ENCODE peak calls at places on chromosomes 2 and 18, in five cellular contexts. N is fibroblast of lung, S is astrocyte of the spinal cord, H is mesothelial cell of epicardium, A is K562. T is an unnamed sample.

GRCh38 chr2:233995985-233996384 is 54.5 kb upstream of the SPP2 start:
- DNase-seq in N (peak), A (no peak), H (no peak), S (no peak), T (no peak)

GRCh38 chr2:144516417-144516980 is 3.4 kb downstream of the ZEB2 start:
- DNase-seq in A (no peak), N (peak), H (no peak), S (peak), T (peak)

GRCh38 chr2:99256677-99257076 is 1.2 kb upstream of the LYG2 start:
- DNase-seq in H (no peak), N (peak), S (peak), A (no peak), T (no peak)

GRCh38 chr18:45920367-45920766 is 46.8 kb downstream of the EPG5 start:
- DNase-seq in N (peak), S (peak), H (no peak), A (no peak), T (no peak)

GRCh38 chr2:157899125-157899839 is 23.2 kb upstream of the ACVR1 start:
- DNase-seq in H (no peak), N (no peak), S (no peak), A (peak), T (no peak)

GRCh38 chr2:133485868-133486267 is 82.4 kb downstream of the NCKAP5 start:
- DNase-seq in N (no peak), H (no peak), S (no peak), A (no peak), T (no peak)

GRCh38 chr18:61893304-61893970 is 630 bp upstream of the RNF152 start:
- DNase-seq in N (peak), S (peak), H (peak), A (peak), T (peak)

GRCh38 chr18:13266208-13267100 is 47.9 kb downstream of the LDLRAD4 start:
- DNase-seq in S (no peak), N (no peak), A (no peak), H (no peak), T (no peak)

GRCh38 chr2:40352321-40353099 is 99.4 kb downstream of the SLC8A1 start:
- DNase-seq in H (no peak), S (no peak), N (peak), A (no peak), T (no peak)

GRCh38 chr2:102100371-102101096 is 42.0 kb upstream of the IL1R1 start:
- DNase-seq in A (no peak), S (peak), H (no peak), N (peak), T (no peak)

GRCh38 chr2:107669335-107669734 is 157.4 kb upstream of the RGPD4 start:
- DNase-seq in N (peak), H (no peak), S (peak), A (no peak), T (no peak)

GRCh38 chr2:196479350-196479749 is 160.2 kb upstream of the CCDC150 start:
- DNase-seq in H (no peak), A (no peak), S (peak), N (peak), T (no peak)

GRCh38 chr2:106193491-106193976 is 567 bp downstream of the UXS1 start:
- DNase-seq in H (peak), A (peak), S (peak), N (no peak), T (no peak)

GRCh38 chr2:221429741-221430491 is 142.2 kb downstream of the EPHA4 start:
- DNase-seq in A (no peak), N (peak), S (peak), H (no peak), T (no peak)

GRCh38 chr2:184067502-184067901 is 530.8 kb upstream of the ZNF804A start:
- DNase-seq in H (no peak), S (no peak), A (no peak), N (no peak), T (no peak)
- TF ChIP-seq CTCF in H (no peak), S (no peak), A (no peak), N (no peak), T (no peak)

GRCh38 chr2:282693-283263 is 5.1 kb downstream of the ALKAL2 start:
- DNase-seq in A (no peak), H (no peak), S (no peak), N (no peak), T (no peak)

GRCh38 chr2:281381-281780 is 6.5 kb downstream of the ALKAL2 start:
- DNase-seq in S (no peak), N (no peak), H (no peak), A (no peak), T (no peak)

GRCh38 chr2:279366-279765 is 8.5 kb downstream of the ALKAL2 start:
- DNase-seq in H (no peak), N (no peak), S (no peak), A (no peak), T (no peak)

GRCh38 chr2:279956-280654 is 7.8 kb downstream of the ALKAL2 start:
- DNase-seq in S (no peak), A (no peak), N (no peak), H (no peak), T (no peak)

DNA sequence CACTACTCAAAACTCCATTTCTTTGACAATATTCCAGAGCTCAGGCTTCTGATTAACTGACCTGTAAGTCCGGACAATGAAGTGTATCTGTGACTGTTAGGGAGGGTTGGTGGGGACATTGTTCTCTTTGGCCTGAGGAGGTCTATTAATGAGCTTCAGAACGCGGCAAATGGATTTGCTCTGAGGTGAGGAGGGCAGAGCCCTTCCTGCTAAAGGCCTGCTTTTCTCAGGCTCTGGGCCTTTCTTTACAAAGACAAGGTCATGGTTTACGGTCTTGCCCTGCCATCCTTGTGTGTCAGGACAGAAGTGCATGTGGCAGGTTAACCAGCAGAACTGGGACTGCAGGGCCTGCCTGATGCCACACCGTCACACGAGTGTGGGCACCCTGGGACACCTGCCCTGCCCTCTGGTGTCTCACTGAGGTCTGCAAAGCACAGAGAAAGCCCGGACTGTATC is 7.2 kb downstream of the ALKAL2 start:
- DNase-seq in S (no peak), A (no peak), H (no peak), N (no peak), T (no peak)
- TF ChIP-seq CTCF in S (no peak), A (no peak), H (no peak), N (no peak), T (no peak)

DNA sequence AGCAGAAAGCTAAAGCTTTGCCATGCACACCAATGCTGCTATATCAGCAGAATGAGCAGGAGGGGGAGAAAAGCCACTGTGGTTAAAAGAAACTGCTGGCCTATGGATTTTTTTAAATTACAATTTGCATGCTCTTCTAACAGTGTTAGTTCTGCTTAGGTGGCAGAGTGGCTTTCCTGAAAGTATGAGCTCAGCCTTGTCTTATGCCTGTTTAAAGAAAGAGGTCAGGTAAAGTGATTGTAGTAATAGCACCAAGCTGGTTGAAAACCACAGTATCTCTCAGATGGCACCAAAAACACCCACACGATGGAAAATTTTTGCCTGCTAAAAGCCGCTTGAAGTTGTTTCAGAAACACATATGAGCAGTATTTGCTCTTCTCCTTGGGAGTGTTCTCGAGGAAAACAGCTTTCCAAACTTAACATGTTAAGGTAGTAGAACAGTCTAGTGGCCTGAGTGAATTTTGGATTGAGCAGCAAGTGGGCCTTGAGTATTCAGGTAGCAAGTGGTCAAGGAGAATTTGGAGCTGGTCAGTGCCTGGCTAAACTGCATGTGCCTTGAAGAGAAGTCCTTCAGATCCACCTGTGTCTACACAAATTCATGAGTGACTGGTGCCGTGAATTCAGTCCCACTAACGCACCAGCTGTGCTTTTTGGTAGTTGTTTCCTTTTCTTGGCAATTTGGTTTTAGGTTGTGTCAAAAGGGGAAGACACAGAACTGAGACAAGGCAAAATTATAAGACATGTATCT is 19.6 kb upstream of the NDUFV2 start:
- DNase-seq in S (no peak), H (no peak), N (no peak), A (no peak), T (no peak)
- TF ChIP-seq CTCF in S (no peak), H (no peak), N (no peak), A (no peak), T (no peak)

GRCh38 chr2:231393149-231394131 is 2.1 kb upstream of the B3GNT7 start:
- DNase-seq in A (no peak), S (no peak), H (no peak), N (no peak), T (peak)
- TF ChIP-seq CTCF in A (peak), S (peak), H (no peak), N (no peak), T (no peak)

GRCh38 chr2:189024861-189025618 is 50.9 kb downstream of the COL3A1 start:
- DNase-seq in N (peak), H (no peak), A (peak), S (no peak), T (no peak)
- TF ChIP-seq CTCF in N (peak), H (peak), A (no peak), S (peak), T (no peak)

DNA sequence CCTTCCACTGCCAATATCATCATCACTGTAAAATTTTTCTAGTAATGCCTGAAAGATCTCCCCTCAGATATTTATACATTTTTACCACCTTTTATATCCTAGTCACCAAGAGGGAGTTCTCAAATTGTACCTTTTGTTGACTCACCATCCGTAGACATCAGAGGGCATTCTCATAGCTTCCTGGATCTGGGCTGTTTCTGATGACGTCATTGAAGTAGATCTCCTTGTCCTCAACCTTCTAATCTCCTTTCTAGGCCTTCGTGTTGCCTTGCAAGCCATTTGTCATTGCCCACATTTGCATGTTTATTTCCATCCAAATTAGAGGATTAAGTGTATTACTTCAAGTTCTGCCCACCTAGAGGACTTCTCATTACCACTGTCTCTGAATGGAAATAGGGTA is 193.4 kb upstream of the NRXN1 start:
- DNase-seq in N (no peak), H (no peak), S (no peak), A (no peak), T (no peak)
- TF ChIP-seq CTCF in N (no peak), H (no peak), S (no peak), A (no peak), T (no peak)

GRCh38 chr2:201116959-201117734 is 1.2 kb downstream of the CFLAR start:
- DNase-seq in H (no peak), S (peak), N (peak), A (no peak), T (no peak)

GRCh38 chr2:201120500-201120899 is 4.5 kb downstream of the CFLAR start:
- DNase-seq in A (no peak), N (no peak), H (no peak), S (no peak), T (no peak)

GRCh38 chr2:201116115-201116958 is at the start of gene CFLAR:
- DNase-seq in N (peak), H (peak), A (peak), S (peak), T (peak)

GRCh38 chr2:201118957-201119848 is 3.2 kb downstream of the CFLAR start:
- DNase-seq in S (peak), A (no peak), N (peak), H (no peak), T (no peak)

GRCh38 chr2:201118121-201118956 is 2.4 kb downstream of the CFLAR start:
- DNase-seq in A (peak), H (peak), N (peak), S (peak), T (peak)
- TF ChIP-seq CTCF in A (peak), H (no peak), N (peak), S (peak), T (no peak)

GRCh38 chr2:219457784-219458369 is 23.2 kb downstream of the SPEG start:
- DNase-seq in N (no peak), A (peak), H (no peak), S (no peak), T (no peak)
- TF ChIP-seq CTCF in N (no peak), A (peak), H (no peak), S (no peak), T (no peak)

DNA sequence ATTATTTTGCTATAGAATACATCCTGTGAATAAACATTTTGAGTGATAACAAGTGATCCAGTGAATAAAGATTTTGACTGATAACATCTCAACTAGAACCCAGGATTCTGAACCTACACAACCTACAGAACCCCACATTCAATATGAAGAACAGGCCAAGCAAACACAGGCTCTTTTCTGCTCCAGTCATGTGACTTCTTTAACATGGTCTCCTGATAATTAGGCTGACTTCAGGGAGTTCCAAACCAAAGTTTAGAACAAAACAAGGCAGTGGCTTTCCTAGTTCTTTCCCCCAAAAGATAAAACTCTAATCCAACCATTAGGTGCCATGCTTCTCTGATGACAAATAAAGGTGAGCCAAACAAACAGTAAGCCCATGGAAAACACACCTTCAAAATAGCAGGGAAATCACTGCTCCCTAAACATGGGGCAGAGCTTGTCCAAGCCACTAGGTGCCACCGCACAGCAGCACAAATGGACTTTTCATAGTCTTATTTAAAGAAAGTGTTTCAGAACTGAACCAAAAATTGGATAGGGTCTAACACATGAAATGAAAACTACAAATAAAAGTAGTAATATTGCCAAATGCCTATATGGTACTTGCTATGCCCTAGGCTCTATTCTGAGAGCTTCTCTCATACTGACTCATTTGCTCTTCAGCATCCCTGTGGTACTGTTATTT is 95.3 kb downstream of the EVA1A start:
- DNase-seq in H (no peak), N (peak), A (no peak), S (peak), T (no peak)
- TF ChIP-seq CTCF in H (no peak), N (peak), A (no peak), S (peak), T (no peak)

T was measured in activated B cell treated with CpG ODN at 0.5 μM for 24 hours.